ENCODE peak calls at places on chromosome 13, in eight cellular contexts. V is MM.1S, W is HCT116, M is fibroblast of lung, L is K562, F is SK-N-SH, R is IMR-90, I is PC-3. O is an unnamed sample. For H3K9me3, the result is how much of the 10 kb centered on the place peaks cover.

GRCh38 chr13:25353344-25353743 is 18.4 kb upstream of the ATP8A2 start:
- DNase-seq in V (no peak), W (no peak), M (no peak), L (no peak), F (no peak), R (no peak), I (no peak), O (no peak)

GRCh38 chr13:27919299-27919933 is 384 bp upstream of the PDX1 start:
- DNase-seq in V (no peak), W (peak), M (no peak), L (peak), F (no peak), R (no peak), I (no peak), O (no peak)

GRCh38 chr13:20351279-20352022 is 119.3 kb upstream of the GJB6 start:
- DNase-seq in V (no peak), W (no peak), M (peak), L (no peak), F (no peak), R (peak), I (peak), O (no peak)

GRCh38 chr13:57787058-57787791 is 155.7 kb downstream of the PCDH17 start:
- DNase-seq in V (no peak), W (no peak), M (no peak), L (no peak), F (no peak), R (no peak), I (no peak), O (peak)

GRCh38 chr13:48653074-48654054 is at the start of gene CYSLTR2:
- DNase-seq in V (no peak), W (no peak), M (peak), L (no peak), F (peak), R (peak), I (no peak), O (peak)

GRCh38 chr13:36766295-36766694 is 52.7 kb upstream of the RFXAP start:
- DNase-seq in V (no peak), W (peak), M (peak), L (no peak), F (no peak), R (peak), I (peak), O (no peak)

GRCh38 chr13:25463496-25463895 is 91.7 kb downstream of the ATP8A2 start:
- DNase-seq in V (no peak), W (no peak), M (no peak), L (no peak), F (no peak), R (peak), I (peak), O (no peak)

GRCh38 chr13:24183741-24184182 is 23.2 kb downstream of the SPATA13 start:
- DNase-seq in V (no peak), W (no peak), M (no peak), L (no peak), F (no peak), R (no peak), I (no peak), O (no peak)

GRCh38 chr13:31980842-31981241 is 50.7 kb upstream of the FRY start:
- DNase-seq in V (no peak), W (no peak), M (no peak), L (no peak), F (no peak), R (no peak), I (peak), O (no peak)

GRCh38 chr13:105817498-105817897 is 718.0 kb downstream of the EFNB2 start:
- DNase-seq in V (no peak), W (no peak), M (no peak), L (no peak), F (no peak), R (no peak), I (no peak), O (no peak)

GRCh38 chr13:99577934-99578917 is 77.0 kb downstream of the TM9SF2 start:
- DNase-seq in V (peak), W (no peak), M (peak), L (no peak), F (no peak), R (no peak), I (peak), O (no peak)

GRCh38 chr13:100394005-100394695 is 194.4 kb downstream of the GGACT start:
- DNase-seq in V (peak), W (peak), M (peak), L (no peak), F (peak), R (peak), I (no peak), O (no peak)

GRCh38 chr13:44969858-44970484 is 19.3 kb downstream of the NUFIP1 start:
- DNase-seq in V (peak), W (peak), M (peak), L (no peak), F (peak), R (peak), I (peak), O (peak)

GRCh38 chr13:105611424-105611823 is 924.0 kb downstream of the EFNB2 start:
- DNase-seq in V (no peak), W (no peak), M (peak), L (no peak), F (no peak), R (peak), I (no peak), O (no peak)

GRCh38 chr13:30904043-30904442 is 2.0 kb upstream of the MEDAG start:
- DNase-seq in V (no peak), W (no peak), M (no peak), L (no peak), F (no peak), R (peak), I (no peak), O (no peak)

GRCh38 chr13:94178625-94179244 is 300.7 kb downstream of the DCT start:
- DNase-seq in V (no peak), W (no peak), M (no peak), L (no peak), F (no peak), R (peak), I (peak), O (no peak)

GRCh38 chr13:86282450-86282849 is 483.2 kb upstream of the SLITRK6 start:
- DNase-seq in V (peak), W (no peak), M (peak), L (no peak), F (no peak), R (no peak), I (peak), O (no peak)

GRCh38 chr13:89748716-89749115 is 1598.8 kb upstream of the MIR17HG start:
- DNase-seq in V (no peak), W (no peak), M (no peak), L (no peak), F (no peak), R (no peak), I (no peak), O (no peak)

GRCh38 chr13:31588331-31588730 is 151.0 kb upstream of the RXFP2 start:
- DNase-seq in V (no peak), W (no peak), M (no peak), L (no peak), F (no peak), R (no peak), I (no peak), O (no peak)

GRCh38 chr13:95301947-95302386 is 716 bp upstream of the ABCC4 start:
- DNase-seq in V (peak), W (no peak), M (peak), L (no peak), F (peak), R (no peak), I (no peak), O (peak)

GRCh38 chr13:28394422-28394821 is 100.5 kb downstream of the FLT1 start:
- DNase-seq in V (no peak), W (no peak), M (no peak), L (no peak), F (no peak), R (peak), I (peak), O (no peak)

GRCh38 chr13:48334534-48335127 is 31.1 kb downstream of the RB1 start:
- DNase-seq in V (peak), W (peak), M (peak), L (no peak), F (peak), R (peak), I (peak), O (peak)

GRCh38 chr13:34883381-34883780 is 58.7 kb upstream of the NBEA start:
- DNase-seq in V (no peak), W (no peak), M (no peak), L (no peak), F (no peak), R (no peak), I (no peak), O (no peak)

GRCh38 chr13:110334841-110335490 is 27.9 kb downstream of the COL4A2 start:
- DNase-seq in V (no peak), W (no peak), M (no peak), L (no peak), F (no peak), R (no peak), I (no peak), O (no peak)

GRCh38 chr13:97367016-97367415 is 67.0 kb upstream of the RAP2A start:
- DNase-seq in V (no peak), W (no peak), M (peak), L (no peak), F (no peak), R (peak), I (no peak), O (no peak)

GRCh38 chr13:63085851-63086250 is 1670.2 kb upstream of the PCDH20 start:
- DNase-seq in V (no peak), W (no peak), M (no peak), L (no peak), F (no peak), R (no peak), I (no peak), O (peak)

GRCh38 chr13:63088226-63088625 is 1672.6 kb upstream of the PCDH20 start:
- DNase-seq in V (no peak), W (no peak), M (peak), L (no peak), F (no peak), R (peak), I (no peak), O (no peak)

GRCh38 chr13:63081400-63082014 is 1665.9 kb upstream of the PCDH20 start:
- DNase-seq in V (no peak), W (no peak), M (no peak), L (no peak), F (no peak), R (no peak), I (no peak), O (no peak)

DNA sequence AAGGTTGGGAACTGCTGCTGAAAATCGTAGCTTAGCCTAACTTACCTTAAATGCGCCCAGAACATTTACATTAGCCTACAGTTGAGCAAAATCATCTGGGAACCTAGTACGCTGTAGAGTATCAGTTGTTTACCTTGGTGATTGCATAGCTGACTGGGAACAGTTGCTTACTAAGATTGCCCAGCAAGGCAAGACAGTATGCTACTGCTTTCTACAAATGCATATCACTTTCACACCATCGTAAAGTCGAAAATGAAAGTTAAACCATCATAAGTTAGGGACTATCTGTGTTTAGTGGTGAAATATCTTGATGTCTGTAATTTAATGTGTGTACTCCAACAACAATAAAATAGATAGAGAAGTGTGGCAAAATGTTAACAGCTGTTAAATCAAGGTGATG is 1670.6 kb upstream of the PCDH20 start:
- DNase-seq in V (no peak), W (no peak), M (peak), L (no peak), F (no peak), R (no peak), I (no peak), O (no peak)
- H2AFZ ChIP-seq in V (no peak), W (no peak), M (no peak), L (no peak), F (no peak), R (peak), I (no peak), O (peak)

DNA sequence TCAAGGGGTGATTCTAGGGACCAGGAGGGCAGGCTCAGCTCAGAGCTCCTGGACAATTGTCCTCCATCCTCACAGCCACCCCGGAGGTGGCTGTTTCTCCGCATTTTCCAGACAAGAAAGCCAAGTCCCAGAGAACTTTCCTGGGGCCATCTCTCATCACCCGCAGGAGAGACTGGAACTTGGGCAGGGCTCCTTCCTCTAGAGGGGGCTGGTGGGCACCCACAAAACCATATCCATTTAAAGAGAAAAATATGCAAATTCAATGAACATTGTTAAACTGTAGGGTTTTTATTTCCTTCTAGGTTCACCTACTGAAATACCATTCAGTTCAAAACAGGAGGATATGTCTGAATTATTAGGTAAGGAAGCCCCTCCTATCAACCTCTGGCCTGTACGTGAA is 16.6 kb downstream of the SPACA7 start:
- DNase-seq in V (no peak), W (no peak), M (no peak), L (no peak), F (no peak), R (no peak), I (no peak), O (no peak)
- TF ChIP-seq CTCF in V (peak), W (peak), M (no peak), L (peak), F (peak), R (no peak), I (peak), O (peak)

DNA sequence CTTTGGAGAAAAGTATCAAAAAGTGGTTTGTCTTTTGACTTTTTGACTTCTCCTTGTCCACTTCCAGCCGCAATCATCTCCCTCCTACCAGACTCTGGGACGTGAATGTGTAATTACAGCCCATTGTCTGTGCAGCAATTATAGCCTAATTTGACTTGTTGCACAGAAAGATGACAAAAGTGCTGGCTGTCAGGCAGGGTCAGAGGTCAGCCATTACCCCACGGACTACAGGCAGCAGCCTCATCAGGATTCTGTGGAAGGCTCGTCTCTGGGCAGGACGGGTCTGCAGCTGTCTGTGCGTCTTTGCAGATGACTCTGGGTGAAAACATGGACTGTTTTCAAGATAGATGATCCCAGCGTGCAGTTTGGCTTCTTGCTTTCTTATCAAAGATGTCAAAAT is 102.2 kb upstream of the EDNRB start:
- DNase-seq in V (no peak), W (no peak), M (no peak), L (no peak), F (no peak), R (no peak), I (no peak), O (peak)
- H3K9me3 ChIP-seq in V (under half), W (under half), M (under half), L (under half), F (under half), R (under half), I (under half), O (under half)

GRCh38 chr13:77510156-77510555 is 25.4 kb upstream of the SCEL start:
- DNase-seq in V (no peak), W (no peak), M (no peak), L (no peak), F (no peak), R (no peak), I (no peak), O (no peak)

GRCh38 chr13:77513719-77514335 is 21.7 kb upstream of the SCEL start:
- DNase-seq in V (no peak), W (no peak), M (no peak), L (no peak), F (no peak), R (no peak), I (no peak), O (no peak)

GRCh38 chr13:77514336-77514726 is 21.2 kb upstream of the SCEL start:
- DNase-seq in V (peak), W (no peak), M (no peak), L (no peak), F (no peak), R (no peak), I (no peak), O (no peak)

GRCh38 chr13:77509221-77509620 is 26.3 kb upstream of the SCEL start:
- DNase-seq in V (no peak), W (no peak), M (peak), L (no peak), F (no peak), R (peak), I (peak), O (no peak)

GRCh38 chr13:77511552-77511951 is 24.0 kb upstream of the SCEL start:
- DNase-seq in V (no peak), W (no peak), M (no peak), L (no peak), F (no peak), R (no peak), I (no peak), O (no peak)
- H2AFZ ChIP-seq in V (no peak), W (no peak), M (no peak), L (no peak), F (no peak), R (no peak), I (no peak), O (no peak)

GRCh38 chr13:52845766-52846566 is 2.5 kb downstream of the PCDH8 start:
- DNase-seq in V (no peak), W (no peak), M (peak), L (no peak), F (peak), R (no peak), I (no peak), O (peak)
- TF ChIP-seq CTCF in V (no peak), W (no peak), M (no peak), L (no peak), F (peak), R (peak), I (no peak), O (peak)

GRCh38 chr13:54424344-54424743 is 1395.7 kb downstream of the OLFM4 start:
- DNase-seq in V (no peak), W (no peak), M (no peak), L (no peak), F (no peak), R (no peak), I (no peak), O (no peak)
- H3K9me3 ChIP-seq in V (under half), W (under half), M (under half), L (under half), F (under half), R (under half), I (under half), O (under half)

O was measured in neural progenitor cell.